ENCODE peak calls at places on chromosomes 7 and 10, in nine cellular contexts. I is PC-9, A is OCI-LY7, S is fibroblast of pulmonary artery, V is esophagus squamous epithelium, D is thoracic aorta, E is GM23248, Q is coronary artery, M is Peyer's patch. N is an unnamed sample.

GRCh38 chr7:143385891-143386781 is 5.0 kb downstream of the ZYX start:
- DNase-seq in I (no peak), A (no peak), S (peak; percentile 65), V (no peak), D (no peak), E (peak; percentile 19), Q (peak; percentile 76), M (peak; percentile 73), N (peak; percentile 18)

GRCh38 chr7:150434240-150434639 is 16.2 kb upstream of the GIMAP8 start:
- DNase-seq in I (no peak), A (no peak), S (no peak), V (no peak), D (no peak), E (no peak), Q (peak; percentile 17), M (no peak), N (no peak)

GRCh38 chr7:7808156-7808555 is 89.7 kb upstream of the RPA3 start:
- DNase-seq in I (no peak), A (no peak), S (peak; percentile 68), V (no peak), D (no peak), E (peak; percentile 64), Q (no peak), M (no peak), N (no peak)

GRCh38 chr10:128137877-128138276 is 11.7 kb upstream of the MKI67 start:
- DNase-seq in I (no peak), A (no peak), S (no peak), V (no peak), D (no peak), E (peak; percentile 52), Q (no peak), M (no peak), N (no peak)

GRCh38 chr10:119449210-119449584 is 93.3 kb downstream of the RGS10 start:
- DNase-seq in I (no peak), A (no peak), S (no peak), V (no peak), D (no peak), E (no peak), Q (no peak), M (no peak), N (no peak)

GRCh38 chr7:123208793-123209192 is 9.0 kb upstream of the SLC13A1 start:
- DNase-seq in I (no peak), A (peak; percentile 2), S (peak; percentile 54), V (no peak), D (no peak), E (no peak), Q (no peak), M (peak; percentile 46), N (no peak)

GRCh38 chr10:52135101-52135500 is 179.0 kb upstream of the DKK1 start:
- DNase-seq in I (no peak), A (no peak), S (no peak), V (no peak), D (no peak), E (no peak), Q (no peak), M (no peak), N (no peak)

GRCh38 chr7:20440472-20441105 is 109.9 kb downstream of the ITGB8 start:
- DNase-seq in I (no peak), A (peak; percentile 27), S (peak; percentile 72), V (no peak), D (no peak), E (peak; percentile 43), Q (no peak), M (peak; percentile 61), N (no peak)

GRCh38 chr7:1598961-1599360 is 29.1 kb upstream of the PSMG3 start:
- DNase-seq in I (no peak), A (no peak), S (no peak), V (no peak), D (no peak), E (no peak), Q (no peak), M (no peak), N (no peak)

GRCh38 chr10:93363891-93364648 is 118.1 kb downstream of the MYOF start:
- DNase-seq in I (peak; percentile 68), A (no peak), S (no peak), V (no peak), D (no peak), E (no peak), Q (no peak), M (no peak), N (no peak)

GRCh38 chr10:104862-105565 is 30.2 kb upstream of the ZMYND11 start:
- DNase-seq in I (no peak), A (no peak), S (no peak), V (no peak), D (no peak), E (no peak), Q (no peak), M (no peak), N (no peak)

GRCh38 chr7:91280180-91280579 is 15.9 kb downstream of the FZD1 start:
- DNase-seq in I (no peak), A (no peak), S (no peak), V (no peak), D (no peak), E (no peak), Q (no peak), M (no peak), N (no peak)

GRCh38 chr7:133539016-133539415 is 286.1 kb downstream of the EXOC4 start:
- DNase-seq in I (no peak), A (no peak), S (no peak), V (no peak), D (no peak), E (peak; percentile 49), Q (no peak), M (no peak), N (no peak)

GRCh38 chr7:45001138-45001694 is 1.2 kb downstream of the CCM2 start:
- DNase-seq in I (peak; percentile 46), A (peak; percentile 96), S (no peak), V (no peak), D (no peak), E (peak; percentile 49), Q (no peak), M (peak; percentile 75), N (peak; percentile 41)

GRCh38 chr7:31633454-31633853 is 53.6 kb upstream of the PPP1R17 start:
- DNase-seq in I (no peak), A (no peak), S (no peak), V (no peak), D (no peak), E (peak; percentile 5), Q (no peak), M (no peak), N (no peak)

GRCh38 chr7:30206466-30206865 is 71.7 kb downstream of the MTURN start:
- DNase-seq in I (peak; percentile 79), A (no peak), S (peak; percentile 44), V (no peak), D (no peak), E (peak; percentile 87), Q (no peak), M (no peak), N (no peak)

GRCh38 chr7:138829335-138829734 is 31.3 kb upstream of the ATP6V0A4 start:
- DNase-seq in I (no peak), A (no peak), S (no peak), V (no peak), D (no peak), E (no peak), Q (no peak), M (no peak), N (no peak)

GRCh38 chr7:143351574-143351973 is 10.9 kb downstream of the FAM131B start:
- DNase-seq in I (no peak), A (no peak), S (no peak), V (no peak), D (no peak), E (no peak), Q (no peak), M (no peak), N (no peak)

GRCh38 chr10:15084502-15084922 is 4.1 kb downstream of the ACBD7 start:
- DNase-seq in I (peak; percentile 75), A (no peak), S (peak; percentile 98), V (no peak), D (no peak), E (peak; percentile 93), Q (no peak), M (peak; percentile 53), N (no peak)
- H3K4me3 ChIP-seq in I (peak overlapping the region; percentile 58), A (no peak overlapping the region), S (peak overlapping the region; percentile 60), V (peak overlapping the region; percentile 44), D (peak overlapping the region; percentile 75), E (peak overlapping the region; percentile 69), Q (peak overlapping the region; percentile 75), M (peak overlapping the region; percentile 26), N (no peak overlapping the region)

GRCh38 chr10:116440330-116441030 is 12.8 kb downstream of the PNLIPRP3 start:
- DNase-seq in I (no peak), A (no peak), S (no peak), V (no peak), D (no peak), E (no peak), Q (no peak), M (no peak), N (no peak)
- H3K4me3 ChIP-seq in I (no peak overlapping the region), A (no peak overlapping the region), S (no peak overlapping the region), V (no peak overlapping the region), D (no peak overlapping the region), E (no peak overlapping the region), Q (no peak overlapping the region), M (no peak overlapping the region), N (no peak overlapping the region)

DNA sequence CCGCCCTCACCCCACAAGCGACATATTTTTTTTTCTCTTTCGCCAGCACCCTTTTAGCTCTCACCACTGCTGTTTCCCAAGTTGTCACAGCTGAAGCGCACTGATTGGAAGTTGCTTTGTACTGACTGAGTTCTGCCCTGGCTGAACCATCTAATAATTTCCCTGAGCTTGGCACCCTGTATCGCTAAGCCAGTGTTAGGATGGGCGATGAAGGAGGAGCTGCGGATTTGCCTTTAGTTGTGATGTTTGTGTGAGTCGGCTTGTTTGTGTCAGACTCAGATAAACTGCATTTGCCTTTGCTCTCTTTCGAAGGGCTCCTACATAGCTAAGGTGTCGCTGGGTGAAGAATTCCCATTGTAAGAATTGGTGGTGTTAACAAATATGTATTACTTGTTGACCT is 1.3 kb upstream of the ATXN7L1 start:
- DNase-seq in I (no peak), A (no peak), S (peak; percentile 3), V (no peak), D (no peak), E (peak; percentile 55), Q (no peak), M (no peak), N (no peak)
- H3K4me3 ChIP-seq in I (peak overlapping the region; percentile 62), A (no peak overlapping the region), S (peak overlapping the region; percentile 66), V (peak overlapping the region; percentile 69), D (peak overlapping the region; percentile 93), E (peak overlapping the region; percentile 86), Q (peak overlapping the region; percentile 98), M (peak overlapping the region; percentile 94), N (peak overlapping the region; percentile 50)

GRCh38 chr7:128387663-128388485 is 21.9 kb downstream of the IMPDH1 start:
- DNase-seq in I (peak; percentile 72), A (peak; percentile 77), S (peak; percentile 82), V (no peak), D (no peak), E (peak; percentile 81), Q (peak; percentile 87), M (peak; percentile 82), N (peak; percentile 48)
- H3K4me3 ChIP-seq in I (no peak overlapping the region), A (no peak overlapping the region), S (no peak overlapping the region), V (no peak overlapping the region), D (peak overlapping the region; percentile 48), E (no peak overlapping the region), Q (peak overlapping the region; percentile 44), M (no peak overlapping the region), N (no peak overlapping the region)

GRCh38 chr10:84262190-84262956 is 17.5 kb downstream of the RGR start:
- DNase-seq in I (no peak), A (no peak), S (no peak), V (no peak), D (no peak), E (no peak), Q (no peak), M (no peak), N (no peak)
- H3K4me3 ChIP-seq in I (no peak overlapping the region), A (no peak overlapping the region), S (no peak overlapping the region), V (no peak overlapping the region), D (no peak overlapping the region), E (no peak overlapping the region), Q (no peak overlapping the region), M (no peak overlapping the region), N (no peak overlapping the region)